ENCODE peak calls at places on chromosomes 12 and 14, in four cellular contexts. One of them, this sample, is unnamed.

GRCh38 chr12:101823891-101824290 is 6.9 kb downstream of the GNPTAB start:
- DNase-seq in coronary artery: no peak
- DNase-seq in PC-3: peak; percentile 64
- DNase-seq in brain microvascular endothelial cell: peak; percentile 7
- DNase-seq in this sample: peak; percentile 60

GRCh38 chr12:49335118-49335954 is 1.7 kb downstream of the C1QL4 start:
- DNase-seq in PC-3: no peak
- DNase-seq in coronary artery: no peak
- DNase-seq in brain microvascular endothelial cell: no peak
- DNase-seq in this sample: no peak

GRCh38 chr12:124544311-124544970 is 23.0 kb downstream of the NCOR2 start:
- DNase-seq in coronary artery: no peak
- DNase-seq in brain microvascular endothelial cell: no peak
- DNase-seq in PC-3: no peak
- DNase-seq in this sample: no peak

GRCh38 chr12:63098851-63099250 is 52.1 kb downstream of the AVPR1A start:
- DNase-seq in coronary artery: no peak
- DNase-seq in PC-3: peak; percentile 45
- DNase-seq in brain microvascular endothelial cell: peak; percentile 5
- DNase-seq in this sample: no peak

GRCh38 chr12:82593901-82594396 is 92.8 kb upstream of the TMTC2 start:
- DNase-seq in brain microvascular endothelial cell: no peak
- DNase-seq in coronary artery: no peak
- DNase-seq in PC-3: no peak
- DNase-seq in this sample: peak; percentile 35

GRCh38 chr12:26108915-26109314 is 15.9 kb downstream of the BHLHE41 start:
- DNase-seq in brain microvascular endothelial cell: no peak
- DNase-seq in PC-3: no peak
- DNase-seq in coronary artery: no peak
- DNase-seq in this sample: no peak

GRCh38 chr14:78129375-78129774 is 40.8 kb upstream of the NRXN3 start:
- DNase-seq in coronary artery: no peak
- DNase-seq in brain microvascular endothelial cell: no peak
- DNase-seq in PC-3: no peak
- DNase-seq in this sample: no peak

GRCh38 chr12:58804749-58805148 is 115.6 kb downstream of the LRIG3 start:
- DNase-seq in brain microvascular endothelial cell: no peak
- DNase-seq in coronary artery: no peak
- DNase-seq in PC-3: peak; percentile 40
- DNase-seq in this sample: no peak

GRCh38 chr12:84763112-84763511 is 149.5 kb downstream of the SLC6A15 start:
- DNase-seq in PC-3: no peak
- DNase-seq in brain microvascular endothelial cell: peak; percentile 73
- DNase-seq in coronary artery: no peak
- DNase-seq in this sample: no peak

GRCh38 chr12:100427078-100427477 is 46.6 kb upstream of the NR1H4 start:
- DNase-seq in PC-3: peak; percentile 81
- DNase-seq in coronary artery: no peak
- DNase-seq in brain microvascular endothelial cell: peak; percentile 67
- DNase-seq in this sample: no peak
- TF ChIP-seq CTCF in PC-3: no peak
- TF ChIP-seq CTCF in coronary artery: no peak
- TF ChIP-seq CTCF in brain microvascular endothelial cell: no peak
- TF ChIP-seq CTCF in this sample: no peak

GRCh38 chr12:6059221-6059620 is 65.2 kb downstream of the VWF start:
- DNase-seq in PC-3: no peak
- DNase-seq in brain microvascular endothelial cell: no peak
- DNase-seq in coronary artery: no peak
- DNase-seq in this sample: no peak

GRCh38 chr12:6058481-6059161 is 65.8 kb downstream of the VWF start:
- DNase-seq in coronary artery: no peak
- DNase-seq in brain microvascular endothelial cell: no peak
- DNase-seq in PC-3: no peak
- DNase-seq in this sample: no peak

GRCh38 chr12:6057693-6058092 is 66.8 kb downstream of the VWF start:
- DNase-seq in PC-3: no peak
- DNase-seq in coronary artery: no peak
- DNase-seq in brain microvascular endothelial cell: no peak
- DNase-seq in this sample: no peak

GRCh38 chr12:6053541-6053940 is 70.9 kb downstream of the VWF start:
- DNase-seq in PC-3: no peak
- DNase-seq in coronary artery: no peak
- DNase-seq in brain microvascular endothelial cell: peak; percentile 70
- DNase-seq in this sample: no peak

DNA sequence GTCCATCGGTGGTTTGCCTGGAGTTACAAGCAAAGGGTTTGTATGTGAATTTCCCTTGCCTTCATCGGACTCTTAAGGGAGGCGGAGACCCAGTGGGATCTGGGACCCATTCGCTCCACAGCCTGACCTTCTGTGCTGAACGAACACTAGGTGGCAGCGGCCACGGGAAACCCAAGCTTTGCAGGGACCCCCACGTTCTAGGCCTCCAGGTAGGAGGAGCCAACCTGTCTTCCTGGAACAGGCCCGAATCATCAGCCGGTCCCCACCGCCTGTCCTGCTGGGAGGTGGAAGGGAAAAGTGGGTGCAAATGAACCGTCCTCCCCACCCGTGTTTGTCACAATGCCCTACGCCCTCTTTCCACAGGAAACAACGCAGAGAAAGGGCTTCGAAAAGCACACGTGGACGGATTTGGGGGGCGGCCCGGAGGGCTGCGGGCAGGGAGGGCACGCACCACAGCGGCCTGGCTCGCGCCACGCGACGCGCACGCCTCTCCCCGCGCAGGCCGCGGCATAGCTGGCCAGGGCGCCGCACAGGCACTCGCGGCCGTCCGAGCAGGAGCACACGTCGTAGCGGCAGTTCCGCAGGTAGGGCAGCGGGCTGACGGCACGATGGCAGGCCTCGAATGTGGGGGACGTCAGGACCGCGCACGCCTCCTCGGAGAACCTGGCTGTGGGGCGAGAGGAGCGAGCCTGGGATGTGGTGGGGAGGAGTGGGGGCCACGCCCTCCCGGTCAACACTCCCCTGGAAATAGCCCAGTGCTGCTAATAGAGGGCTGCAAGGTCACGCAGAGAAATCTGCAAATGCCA is 67.9 kb downstream of the VWF start:
- DNase-seq in PC-3: no peak
- DNase-seq in coronary artery: no peak
- DNase-seq in brain microvascular endothelial cell: no peak
- DNase-seq in this sample: no peak
- TF ChIP-seq CTCF in PC-3: peak; percentile 43
- TF ChIP-seq CTCF in coronary artery: no peak
- TF ChIP-seq CTCF in brain microvascular endothelial cell: peak; percentile 64
- TF ChIP-seq CTCF in this sample: peak; percentile 8

GRCh38 chr12:106189341-106189740 is 50.6 kb upstream of the NUAK1 start:
- DNase-seq in coronary artery: no peak
- DNase-seq in brain microvascular endothelial cell: no peak
- DNase-seq in PC-3: no peak
- DNase-seq in this sample: no peak
- TF ChIP-seq CTCF in coronary artery: no peak
- TF ChIP-seq CTCF in brain microvascular endothelial cell: no peak
- TF ChIP-seq CTCF in PC-3: peak; percentile 31
- TF ChIP-seq CTCF in this sample: no peak

GRCh38 chr14:106037380-106037779 is 511.0 kb downstream of the TMEM121 start:
- DNase-seq in coronary artery: no peak
- DNase-seq in brain microvascular endothelial cell: no peak
- DNase-seq in PC-3: peak; percentile 4
- DNase-seq in this sample: no peak
- TF ChIP-seq CTCF in coronary artery: no peak
- TF ChIP-seq CTCF in brain microvascular endothelial cell: no peak
- TF ChIP-seq CTCF in PC-3: peak; percentile 18
- TF ChIP-seq CTCF in this sample: no peak

DNA sequence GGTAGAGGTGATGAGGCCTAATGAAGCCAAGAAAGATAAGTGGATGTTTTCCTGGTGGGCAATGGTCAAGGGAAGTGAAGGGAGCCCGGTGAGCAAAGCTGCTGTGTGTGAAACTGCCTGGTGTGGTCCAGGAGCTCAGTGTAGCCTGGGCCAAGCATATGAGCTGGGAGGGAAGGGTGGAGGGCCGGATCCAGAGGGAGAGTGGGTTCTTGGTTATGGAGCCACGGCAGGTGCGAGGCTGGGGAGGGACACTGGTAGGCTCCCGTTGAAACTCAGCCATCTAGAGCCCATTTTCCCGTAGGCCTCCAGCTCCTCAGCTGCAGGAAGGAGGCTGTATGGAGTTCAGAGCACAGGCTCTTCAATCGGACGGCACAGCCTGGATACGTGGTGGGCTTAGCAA is 10.2 kb upstream of the CLMN start:
- DNase-seq in brain microvascular endothelial cell: no peak
- DNase-seq in PC-3: no peak
- DNase-seq in coronary artery: peak; percentile 38
- DNase-seq in this sample: no peak
- TF ChIP-seq CTCF in brain microvascular endothelial cell: no peak
- TF ChIP-seq CTCF in PC-3: no peak
- TF ChIP-seq CTCF in coronary artery: no peak
- TF ChIP-seq CTCF in this sample: no peak